ENCODE peak calls at places on chromosome 11, in nine cellular contexts. One of them, this sample, is unnamed.

GRCh38 chr11:124643605-124644425 is 21.2 kb downstream of the TBRG1 start:
- DNase-seq in transverse colon: no peak
- DNase-seq in stomach: no peak
- DNase-seq in suprapubic skin: no peak
- DNase-seq in A549: no peak
- DNase-seq in K562: peak; percentile 52
- DNase-seq in GM12878: no peak
- DNase-seq in SK-N-SH: no peak
- DNase-seq in ovary: no peak
- DNase-seq in this sample: no peak

GRCh38 chr11:117884994-117885393 is 8.5 kb upstream of the FXYD6 start:
- DNase-seq in GM12878: no peak
- DNase-seq in K562: no peak
- DNase-seq in stomach: no peak
- DNase-seq in suprapubic skin: no peak
- DNase-seq in transverse colon: no peak
- DNase-seq in ovary: no peak
- DNase-seq in SK-N-SH: no peak
- DNase-seq in A549: no peak
- DNase-seq in this sample: no peak

GRCh38 chr11:3802016-3802790 is 4.8 kb upstream of the NUP98 start:
- DNase-seq in GM12878: no peak
- DNase-seq in suprapubic skin: no peak
- DNase-seq in transverse colon: no peak
- DNase-seq in A549: no peak
- DNase-seq in K562: no peak
- DNase-seq in SK-N-SH: no peak
- DNase-seq in stomach: no peak
- DNase-seq in ovary: no peak
- DNase-seq in this sample: no peak

GRCh38 chr11:100687032-100687629 is at the start of gene ARHGAP42:
- DNase-seq in A549: peak; percentile 47
- DNase-seq in ovary: peak; percentile 63
- DNase-seq in K562: peak; percentile 44
- DNase-seq in SK-N-SH: peak; percentile 42
- DNase-seq in stomach: peak; percentile 70
- DNase-seq in transverse colon: peak; percentile 77
- DNase-seq in suprapubic skin: peak; percentile 77
- DNase-seq in GM12878: no peak
- DNase-seq in this sample: peak; percentile 36

GRCh38 chr11:128313931-128314330 is 273.4 kb downstream of the ETS1 start:
- DNase-seq in GM12878: no peak
- DNase-seq in ovary: no peak
- DNase-seq in stomach: no peak
- DNase-seq in K562: no peak
- DNase-seq in suprapubic skin: no peak
- DNase-seq in A549: no peak
- DNase-seq in transverse colon: no peak
- DNase-seq in SK-N-SH: no peak
- DNase-seq in this sample: no peak

GRCh38 chr11:69841859-69842698 is 22.9 kb upstream of the FGF3 start:
- DNase-seq in stomach: no peak
- DNase-seq in suprapubic skin: no peak
- DNase-seq in GM12878: no peak
- DNase-seq in transverse colon: no peak
- DNase-seq in ovary: no peak
- DNase-seq in K562: peak; percentile 60
- DNase-seq in SK-N-SH: no peak
- DNase-seq in A549: no peak
- DNase-seq in this sample: no peak

GRCh38 chr11:94635072-94635471 is 67.9 kb downstream of the PIWIL4 start:
- DNase-seq in A549: no peak
- DNase-seq in GM12878: no peak
- DNase-seq in transverse colon: no peak
- DNase-seq in SK-N-SH: no peak
- DNase-seq in suprapubic skin: no peak
- DNase-seq in ovary: no peak
- DNase-seq in K562: no peak
- DNase-seq in stomach: no peak
- DNase-seq in this sample: no peak

GRCh38 chr11:128390246-128390645 is 197.1 kb downstream of the ETS1 start:
- DNase-seq in suprapubic skin: no peak
- DNase-seq in A549: no peak
- DNase-seq in GM12878: no peak
- DNase-seq in transverse colon: no peak
- DNase-seq in stomach: no peak
- DNase-seq in ovary: no peak
- DNase-seq in SK-N-SH: no peak
- DNase-seq in K562: no peak
- DNase-seq in this sample: no peak

GRCh38 chr11:8233691-8234424 is 29.8 kb downstream of the LMO1 start:
- DNase-seq in suprapubic skin: no peak
- DNase-seq in ovary: no peak
- DNase-seq in SK-N-SH: peak; percentile 78
- DNase-seq in A549: peak; percentile 78
- DNase-seq in K562: no peak
- DNase-seq in transverse colon: no peak
- DNase-seq in stomach: no peak
- DNase-seq in GM12878: no peak
- DNase-seq in this sample: no peak

GRCh38 chr11:77479746-77480352 is 6.0 kb upstream of the PAK1 start:
- DNase-seq in GM12878: no peak
- DNase-seq in stomach: no peak
- DNase-seq in SK-N-SH: no peak
- DNase-seq in transverse colon: no peak
- DNase-seq in suprapubic skin: no peak
- DNase-seq in A549: no peak
- DNase-seq in ovary: no peak
- DNase-seq in K562: no peak
- DNase-seq in this sample: no peak

GRCh38 chr11:43868852-43869567 is 11.6 kb upstream of the ALKBH3 start:
- DNase-seq in SK-N-SH: no peak
- DNase-seq in K562: peak; percentile 36
- DNase-seq in A549: no peak
- DNase-seq in ovary: no peak
- DNase-seq in stomach: no peak
- DNase-seq in transverse colon: no peak
- DNase-seq in suprapubic skin: no peak
- DNase-seq in GM12878: peak; percentile 84
- DNase-seq in this sample: no peak

GRCh38 chr11:8090756-8091155 is 9.7 kb downstream of the TUB start:
- DNase-seq in A549: no peak
- DNase-seq in SK-N-SH: peak; percentile 79
- DNase-seq in transverse colon: no peak
- DNase-seq in K562: peak; percentile 46
- DNase-seq in GM12878: no peak
- DNase-seq in ovary: peak; percentile 48
- DNase-seq in suprapubic skin: peak; percentile 56
- DNase-seq in stomach: no peak
- DNase-seq in this sample: no peak

GRCh38 chr11:84924290-84924689 is 702.9 kb downstream of the DLG2 start:
- DNase-seq in GM12878: no peak
- DNase-seq in ovary: no peak
- DNase-seq in transverse colon: no peak
- DNase-seq in SK-N-SH: no peak
- DNase-seq in A549: no peak
- DNase-seq in K562: no peak
- DNase-seq in suprapubic skin: no peak
- DNase-seq in stomach: no peak
- DNase-seq in this sample: no peak

GRCh38 chr11:111585371-111585770 is 16.9 kb upstream of the SIK2 start:
- DNase-seq in transverse colon: no peak
- DNase-seq in A549: no peak
- DNase-seq in stomach: no peak
- DNase-seq in K562: no peak
- DNase-seq in GM12878: no peak
- DNase-seq in ovary: no peak
- DNase-seq in SK-N-SH: no peak
- DNase-seq in suprapubic skin: no peak
- DNase-seq in this sample: no peak

GRCh38 chr11:57309106-57310059 is 15.4 kb downstream of the TNKS1BP1 start:
- DNase-seq in ovary: no peak
- DNase-seq in stomach: no peak
- DNase-seq in K562: no peak
- DNase-seq in GM12878: no peak
- DNase-seq in A549: no peak
- DNase-seq in transverse colon: no peak
- DNase-seq in SK-N-SH: no peak
- DNase-seq in suprapubic skin: peak; percentile 63
- DNase-seq in this sample: no peak

GRCh38 chr11:59158206-59159068 is 13.5 kb upstream of the DTX4 start:
- DNase-seq in A549: peak; percentile 72
- DNase-seq in suprapubic skin: peak; percentile 66
- DNase-seq in transverse colon: peak; percentile 58
- DNase-seq in ovary: no peak
- DNase-seq in SK-N-SH: peak; percentile 66
- DNase-seq in K562: peak; percentile 61
- DNase-seq in stomach: peak; percentile 58
- DNase-seq in GM12878: no peak
- DNase-seq in this sample: no peak

GRCh38 chr11:35525501-35526175 is at the start of gene PAMR1:
- DNase-seq in suprapubic skin: peak; percentile 86
- DNase-seq in SK-N-SH: no peak
- DNase-seq in ovary: peak; percentile 21
- DNase-seq in K562: no peak
- DNase-seq in transverse colon: peak; percentile 29
- DNase-seq in A549: no peak
- DNase-seq in GM12878: no peak
- DNase-seq in stomach: peak; percentile 33
- DNase-seq in this sample: peak; percentile 39

GRCh38 chr11:65576867-65577755 is 1.3 kb downstream of the EHBP1L1 start:
- DNase-seq in K562: no peak
- DNase-seq in GM12878: no peak
- DNase-seq in suprapubic skin: no peak
- DNase-seq in SK-N-SH: no peak
- DNase-seq in ovary: peak; percentile 54
- DNase-seq in A549: peak; percentile 94
- DNase-seq in stomach: peak; percentile 78
- DNase-seq in transverse colon: peak; percentile 81
- DNase-seq in this sample: no peak
- TF ChIP-seq EP300 in K562: no peak
- TF ChIP-seq EP300 in GM12878: no peak
- TF ChIP-seq EP300 in suprapubic skin: no peak
- TF ChIP-seq EP300 in SK-N-SH: no peak
- TF ChIP-seq EP300 in ovary: no peak
- TF ChIP-seq EP300 in A549: no peak
- TF ChIP-seq EP300 in stomach: no peak
- TF ChIP-seq EP300 in transverse colon: no peak
- TF ChIP-seq EP300 in this sample: peak; percentile 63

DNA sequence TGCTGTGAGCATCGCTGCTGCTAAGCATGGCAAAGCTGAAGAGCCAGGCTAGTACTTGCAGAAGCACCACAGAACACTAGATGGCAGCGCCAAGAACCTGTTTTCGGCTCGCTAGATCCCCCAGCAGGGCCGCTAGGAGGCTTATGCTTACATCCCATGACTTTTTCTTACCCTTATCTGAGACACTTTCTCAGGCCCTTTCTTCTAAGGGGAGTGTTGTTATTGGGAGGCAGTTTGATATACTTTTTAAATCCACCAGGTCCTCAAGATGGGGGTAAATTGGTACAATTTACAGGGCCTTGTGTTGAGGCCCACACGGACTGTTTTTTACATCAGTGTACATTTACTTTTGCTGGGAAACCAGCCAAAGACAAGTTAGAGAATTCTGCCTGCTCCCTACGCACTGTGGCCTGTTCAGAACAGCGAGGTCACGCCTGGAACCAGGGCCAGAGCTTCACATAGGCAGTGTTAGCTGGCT is 4.0 kb downstream of the TRIM6 start:
- DNase-seq in GM12878: peak; percentile 23
- DNase-seq in stomach: peak; percentile 77
- DNase-seq in A549: peak; percentile 66
- DNase-seq in transverse colon: peak; percentile 73
- DNase-seq in K562: peak; percentile 45
- DNase-seq in ovary: peak; percentile 58
- DNase-seq in suprapubic skin: peak; percentile 65
- DNase-seq in SK-N-SH: peak; percentile 53
- DNase-seq in this sample: peak; percentile 64
- TF ChIP-seq EP300 in GM12878: no peak
- TF ChIP-seq EP300 in stomach: no peak
- TF ChIP-seq EP300 in A549: no peak
- TF ChIP-seq EP300 in transverse colon: no peak
- TF ChIP-seq EP300 in K562: no peak
- TF ChIP-seq EP300 in ovary: no peak
- TF ChIP-seq EP300 in suprapubic skin: no peak
- TF ChIP-seq EP300 in SK-N-SH: no peak
- TF ChIP-seq EP300 in this sample: no peak

GRCh38 chr11:134531331-134532135 is 119.5 kb upstream of the B3GAT1 start:
- DNase-seq in GM12878: no peak
- DNase-seq in suprapubic skin: peak; percentile 42
- DNase-seq in A549: no peak
- DNase-seq in transverse colon: no peak
- DNase-seq in ovary: no peak
- DNase-seq in K562: no peak
- DNase-seq in stomach: peak; percentile 24
- DNase-seq in SK-N-SH: no peak
- DNase-seq in this sample: no peak

GRCh38 chr11:134533511-134533910 is 121.5 kb upstream of the B3GAT1 start:
- DNase-seq in suprapubic skin: peak; percentile 25
- DNase-seq in transverse colon: no peak
- DNase-seq in stomach: no peak
- DNase-seq in SK-N-SH: no peak
- DNase-seq in K562: no peak
- DNase-seq in GM12878: no peak
- DNase-seq in ovary: no peak
- DNase-seq in A549: no peak
- DNase-seq in this sample: no peak

GRCh38 chr11:134530826-134531225 is 118.8 kb upstream of the B3GAT1 start:
- DNase-seq in suprapubic skin: peak; percentile 19
- DNase-seq in A549: no peak
- DNase-seq in SK-N-SH: no peak
- DNase-seq in GM12878: no peak
- DNase-seq in transverse colon: no peak
- DNase-seq in ovary: no peak
- DNase-seq in K562: no peak
- DNase-seq in stomach: no peak
- DNase-seq in this sample: no peak

GRCh38 chr11:134532921-134533421 is 120.9 kb upstream of the B3GAT1 start:
- DNase-seq in GM12878: no peak
- DNase-seq in A549: no peak
- DNase-seq in stomach: no peak
- DNase-seq in suprapubic skin: peak; percentile 48
- DNase-seq in transverse colon: no peak
- DNase-seq in ovary: no peak
- DNase-seq in SK-N-SH: no peak
- DNase-seq in K562: no peak
- DNase-seq in this sample: no peak

GRCh38 chr11:134532176-134532920 is 120.3 kb upstream of the B3GAT1 start:
- DNase-seq in A549: no peak
- DNase-seq in ovary: no peak
- DNase-seq in GM12878: no peak
- DNase-seq in suprapubic skin: peak; percentile 30
- DNase-seq in SK-N-SH: no peak
- DNase-seq in stomach: peak; percentile 22
- DNase-seq in K562: no peak
- DNase-seq in transverse colon: no peak
- DNase-seq in this sample: no peak
- TF ChIP-seq EP300 in A549: no peak
- TF ChIP-seq EP300 in ovary: no peak
- TF ChIP-seq EP300 in GM12878: no peak
- TF ChIP-seq EP300 in suprapubic skin: no peak
- TF ChIP-seq EP300 in SK-N-SH: no peak
- TF ChIP-seq EP300 in stomach: no peak
- TF ChIP-seq EP300 in K562: no peak
- TF ChIP-seq EP300 in transverse colon: no peak
- TF ChIP-seq EP300 in this sample: no peak

GRCh38 chr11:368414-369335 is 624 bp upstream of the B4GALNT4 start:
- DNase-seq in A549: peak; percentile 48
- DNase-seq in SK-N-SH: peak; percentile 67
- DNase-seq in ovary: peak; percentile 65
- DNase-seq in suprapubic skin: peak; percentile 57
- DNase-seq in GM12878: no peak
- DNase-seq in K562: peak; percentile 82
- DNase-seq in transverse colon: no peak
- DNase-seq in stomach: no peak
- DNase-seq in this sample: peak; percentile 30
- TF ChIP-seq EP300 in A549: no peak
- TF ChIP-seq EP300 in SK-N-SH: no peak
- TF ChIP-seq EP300 in ovary: no peak
- TF ChIP-seq EP300 in suprapubic skin: no peak
- TF ChIP-seq EP300 in GM12878: no peak
- TF ChIP-seq EP300 in K562: no peak
- TF ChIP-seq EP300 in transverse colon: no peak
- TF ChIP-seq EP300 in stomach: no peak
- TF ChIP-seq EP300 in this sample: no peak